ENCODE peak calls at places on chromosome 20, in nine cellular contexts. C is effector memory CD4-positive, alpha-beta T cell; D is CD4-positive, CD25-positive, alpha-beta regulatory T cell; G is hepatocyte; L is transverse colon; T is spleen; F is keratinocyte; W is cardiac muscle cell; B is breast epithelium. I is an unnamed sample.

GRCh38 chr20:36728986-36729385 is 16.9 kb downstream of the NDRG3 start:
- DNase-seq in C (no peak), D (no peak), G (peak), L (no peak), T (no peak), F (no peak), W (no peak), B (no peak), I (no peak)

GRCh38 chr20:13402171-13402760 is 181.2 kb downstream of the ISM1 start:
- DNase-seq in C (no peak), D (no peak), G (no peak), L (peak), T (no peak), F (no peak), W (no peak), B (no peak), I (no peak)

GRCh38 chr20:57564180-57564802 is 3.4 kb downstream of the PCK1 start:
- DNase-seq in C (no peak), D (no peak), G (no peak), L (peak), T (peak), F (no peak), W (no peak), B (no peak), I (no peak)

GRCh38 chr20:37567331-37567665 is 39.6 kb upstream of the BLCAP start:
- DNase-seq in C (no peak), D (no peak), G (no peak), L (no peak), T (no peak), F (no peak), W (peak), B (no peak), I (no peak)

GRCh38 chr20:57392512-57393271 is 1.5 kb downstream of the RBM38 start:
- DNase-seq in C (peak), D (peak), G (no peak), L (peak), T (peak), F (no peak), W (no peak), B (peak), I (peak)

GRCh38 chr20:431012-431904 is 23.2 kb downstream of the RBCK1 start:
- DNase-seq in C (no peak), D (peak), G (peak), L (peak), T (no peak), F (no peak), W (peak), B (peak), I (no peak)

GRCh38 chr20:19815553-19815991 is 57.5 kb downstream of the RIN2 start:
- DNase-seq in C (no peak), D (no peak), G (peak), L (no peak), T (no peak), F (peak), W (no peak), B (no peak), I (no peak)

GRCh38 chr20:32580970-32581838 is 3.9 kb downstream of the NOL4L start:
- DNase-seq in C (no peak), D (no peak), G (peak), L (no peak), T (peak), F (no peak), W (peak), B (no peak), I (no peak)

GRCh38 chr20:45779011-45779915 is 12.4 kb downstream of the WFDC3 start:
- DNase-seq in C (no peak), D (no peak), G (peak), L (peak), T (no peak), F (peak), W (no peak), B (peak), I (peak)

GRCh38 chr20:44698351-44698750 is 16.8 kb upstream of the CCN5 start:
- DNase-seq in C (no peak), D (no peak), G (no peak), L (no peak), T (no peak), F (no peak), W (no peak), B (no peak), I (no peak)

GRCh38 chr20:44733341-44734069 is 12.2 kb upstream of the KCNK15 start:
- DNase-seq in C (peak), D (peak), G (peak), L (peak), T (no peak), F (no peak), W (peak), B (peak), I (peak)

GRCh38 chr20:49148601-49149000 is 39.5 kb downstream of the STAU1 start:
- DNase-seq in C (no peak), D (no peak), G (no peak), L (no peak), T (no peak), F (no peak), W (peak), B (no peak), I (no peak)

GRCh38 chr20:62703853-62704228 is 4.8 kb upstream of the NTSR1 start:
- DNase-seq in C (no peak), D (no peak), G (no peak), L (no peak), T (no peak), F (no peak), W (no peak), B (no peak), I (no peak)

GRCh38 chr20:8398289-8399051 is 266.4 kb downstream of the PLCB1 start:
- DNase-seq in C (no peak), D (no peak), G (no peak), L (no peak), T (no peak), F (no peak), W (no peak), B (no peak), I (no peak)

GRCh38 chr20:48758206-48758820 is 69.5 kb downstream of the PREX1 start:
- DNase-seq in C (peak), D (no peak), G (no peak), L (peak), T (peak), F (no peak), W (no peak), B (no peak), I (no peak)

GRCh38 chr20:6863798-6864201 is 96.3 kb downstream of the BMP2 start:
- DNase-seq in C (no peak), D (no peak), G (no peak), L (no peak), T (no peak), F (no peak), W (no peak), B (no peak), I (no peak)

GRCh38 chr20:41169791-41170351 is 32.5 kb downstream of the PLCG1 start:
- DNase-seq in C (no peak), D (no peak), G (no peak), L (peak), T (peak), F (peak), W (no peak), B (no peak), I (peak)

GRCh38 chr20:57178582-57179112 is 87.8 kb downstream of the BMP7 start:
- DNase-seq in C (no peak), D (no peak), G (no peak), L (no peak), T (no peak), F (no peak), W (no peak), B (no peak), I (no peak)

GRCh38 chr20:40668449-40669228 is 20.4 kb downstream of the MAFB start:
- DNase-seq in C (no peak), D (no peak), G (peak), L (no peak), T (no peak), F (no peak), W (no peak), B (no peak), I (no peak)

DNA sequence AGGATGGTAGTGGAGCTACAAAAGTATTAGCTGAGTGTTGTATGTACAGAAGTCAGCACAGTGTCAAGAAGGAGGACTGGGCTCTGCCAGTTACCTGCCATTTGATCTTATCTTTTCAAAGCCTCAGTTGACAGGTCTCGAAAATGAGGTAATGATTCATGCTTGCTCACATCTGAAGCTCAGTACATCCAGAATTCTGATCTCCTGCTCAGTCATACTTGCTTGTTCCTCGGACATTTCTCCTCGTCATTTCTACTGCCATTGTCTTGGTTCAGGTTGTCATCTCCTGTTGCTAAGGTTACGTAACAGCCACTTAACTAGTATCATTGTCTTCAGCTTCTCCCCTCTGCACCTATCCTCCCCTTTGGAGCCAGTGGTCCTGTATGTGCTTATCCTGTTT is 89.5 kb downstream of the SLX4IP start:
- DNase-seq in C (no peak), D (no peak), G (no peak), L (no peak), T (no peak), F (peak), W (no peak), B (no peak), I (no peak)
- H3K27ac ChIP-seq in C (no peak), D (no peak), G (peak), L (peak), T (no peak), F (peak), W (no peak), B (peak), I (peak)

GRCh38 chr20:10656270-10656669 is 17.5 kb downstream of the JAG1 start:
- DNase-seq in C (no peak), D (no peak), G (no peak), L (peak), T (no peak), F (no peak), W (no peak), B (no peak), I (no peak)
- H3K27ac ChIP-seq in C (no peak), D (no peak), G (no peak), L (peak), T (no peak), F (peak), W (peak), B (no peak), I (no peak)

DNA sequence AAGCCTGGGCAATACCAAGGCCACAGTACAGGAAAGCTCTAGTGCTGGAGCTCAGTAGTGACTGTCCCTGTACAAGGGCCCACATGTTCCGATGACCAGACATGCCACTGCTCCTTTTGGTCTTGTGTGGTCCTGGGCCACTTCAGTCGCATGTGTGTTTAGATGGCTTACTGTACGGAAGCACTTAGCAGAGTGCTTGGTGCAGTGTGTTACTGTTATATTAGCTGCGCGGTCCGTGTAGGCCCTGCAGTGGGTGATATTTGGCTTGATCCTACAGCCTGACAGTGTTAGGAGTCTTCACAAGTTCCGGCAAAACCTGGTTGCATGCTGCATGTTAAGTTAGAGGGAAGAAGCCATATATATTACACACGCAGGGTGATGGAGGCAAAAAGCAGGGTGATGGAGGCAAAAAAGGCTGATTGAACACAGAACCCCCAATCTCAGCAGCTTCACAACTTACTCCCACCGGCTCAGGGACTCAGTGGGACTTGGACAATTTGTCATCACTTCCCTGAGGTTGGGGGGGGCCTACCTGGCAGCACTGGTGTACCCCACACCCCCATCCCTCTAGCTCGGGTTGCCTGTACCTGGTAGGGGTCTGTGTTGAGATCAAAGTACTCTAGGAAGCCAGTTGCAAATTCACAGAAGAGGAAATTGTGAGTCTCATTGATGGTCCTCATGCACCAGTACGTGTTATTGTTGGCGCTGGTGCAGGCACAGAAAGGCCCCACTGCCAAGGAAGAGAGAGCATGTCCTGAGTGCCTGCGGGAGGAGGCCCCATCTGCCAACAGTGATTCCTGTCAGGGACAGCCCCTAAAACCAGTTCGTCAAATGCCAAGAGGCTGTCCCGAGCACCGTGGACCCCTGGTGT is 122.6 kb downstream of the SULF2 start:
- DNase-seq in C (no peak), D (no peak), G (no peak), L (no peak), T (no peak), F (no peak), W (no peak), B (peak), I (no peak)
- H3K27ac ChIP-seq in C (no peak), D (no peak), G (no peak), L (no peak), T (no peak), F (no peak), W (no peak), B (no peak), I (no peak)

GRCh38 chr20:59823456-59823855 is 110.0 kb downstream of the SYCP2 start:
- DNase-seq in C (no peak), D (no peak), G (no peak), L (no peak), T (no peak), F (no peak), W (no peak), B (no peak), I (no peak)
- H3K27ac ChIP-seq in C (no peak), D (no peak), G (no peak), L (no peak), T (no peak), F (no peak), W (no peak), B (no peak), I (no peak)

DNA sequence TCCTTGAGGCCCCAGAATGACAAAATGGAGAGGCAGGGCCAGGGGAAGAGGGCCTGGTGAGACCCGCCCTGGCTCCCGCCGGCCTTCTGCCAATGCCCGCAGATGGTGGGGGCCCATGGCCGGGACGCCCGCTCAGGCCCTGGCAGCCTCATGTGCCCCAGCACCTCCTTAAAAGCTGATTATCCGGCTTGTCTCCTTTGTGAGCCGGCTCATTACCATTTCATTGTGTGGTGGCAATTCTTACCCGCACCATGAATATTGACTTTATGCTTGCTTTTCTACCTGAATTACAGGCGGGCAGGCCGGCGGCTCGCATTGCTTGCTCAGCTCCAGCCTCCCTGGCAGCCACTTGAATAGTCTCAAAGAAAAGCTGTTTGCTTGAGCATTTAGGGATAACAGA is 119.9 kb upstream of the JAG1 start:
- DNase-seq in C (no peak), D (no peak), G (no peak), L (no peak), T (no peak), F (no peak), W (no peak), B (no peak), I (no peak)
- H3K27ac ChIP-seq in C (no peak), D (no peak), G (no peak), L (no peak), T (no peak), F (no peak), W (no peak), B (no peak), I (no peak)

DNA sequence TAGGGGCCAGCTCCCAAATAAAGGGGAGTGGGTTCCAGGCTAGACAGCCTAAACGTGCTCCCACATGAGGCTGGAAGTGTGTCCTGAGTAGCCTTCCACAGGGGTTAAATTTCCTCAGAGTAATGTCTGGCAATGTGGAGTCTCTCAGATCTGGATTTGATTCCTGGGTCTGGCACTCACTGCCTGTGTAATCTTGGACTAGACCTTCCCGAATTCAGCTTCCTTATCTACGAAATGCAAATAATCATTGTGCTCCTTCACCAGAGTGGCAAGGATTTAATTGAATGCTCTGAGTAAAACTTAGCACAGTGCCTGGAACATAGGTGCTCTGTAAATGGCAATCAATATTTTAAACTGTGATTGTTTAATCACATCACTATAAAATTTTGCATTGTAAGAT is 114.4 kb downstream of the SLX4IP start:
- DNase-seq in C (no peak), D (no peak), G (no peak), L (no peak), T (no peak), F (no peak), W (no peak), B (no peak), I (no peak)
- H3K27ac ChIP-seq in C (no peak), D (no peak), G (no peak), L (no peak), T (no peak), F (no peak), W (no peak), B (no peak), I (no peak)

DNA sequence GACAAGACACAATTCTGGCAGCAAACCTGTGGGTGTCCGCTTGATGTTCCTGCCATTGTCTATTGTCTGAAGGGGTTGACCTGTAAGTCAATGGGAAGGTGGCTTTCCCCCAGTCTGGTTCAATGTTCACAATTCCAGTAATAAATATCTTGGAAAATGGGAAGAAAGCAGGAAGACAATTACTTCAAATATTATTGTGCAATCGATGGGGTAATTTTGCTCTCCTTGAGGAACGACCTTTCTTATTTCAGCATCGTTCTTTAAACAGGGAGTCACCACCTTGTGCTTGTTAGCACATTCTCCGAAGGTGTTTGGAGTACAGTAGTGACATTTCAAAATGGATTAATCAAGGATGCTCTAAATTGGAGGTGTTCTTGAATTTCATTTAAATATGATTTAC is 136.9 kb downstream of the BTBD3 start:
- DNase-seq in C (no peak), D (no peak), G (no peak), L (no peak), T (no peak), F (no peak), W (no peak), B (no peak), I (no peak)
- H3K27ac ChIP-seq in C (no peak), D (no peak), G (no peak), L (no peak), T (no peak), F (no peak), W (no peak), B (no peak), I (no peak)

DNA sequence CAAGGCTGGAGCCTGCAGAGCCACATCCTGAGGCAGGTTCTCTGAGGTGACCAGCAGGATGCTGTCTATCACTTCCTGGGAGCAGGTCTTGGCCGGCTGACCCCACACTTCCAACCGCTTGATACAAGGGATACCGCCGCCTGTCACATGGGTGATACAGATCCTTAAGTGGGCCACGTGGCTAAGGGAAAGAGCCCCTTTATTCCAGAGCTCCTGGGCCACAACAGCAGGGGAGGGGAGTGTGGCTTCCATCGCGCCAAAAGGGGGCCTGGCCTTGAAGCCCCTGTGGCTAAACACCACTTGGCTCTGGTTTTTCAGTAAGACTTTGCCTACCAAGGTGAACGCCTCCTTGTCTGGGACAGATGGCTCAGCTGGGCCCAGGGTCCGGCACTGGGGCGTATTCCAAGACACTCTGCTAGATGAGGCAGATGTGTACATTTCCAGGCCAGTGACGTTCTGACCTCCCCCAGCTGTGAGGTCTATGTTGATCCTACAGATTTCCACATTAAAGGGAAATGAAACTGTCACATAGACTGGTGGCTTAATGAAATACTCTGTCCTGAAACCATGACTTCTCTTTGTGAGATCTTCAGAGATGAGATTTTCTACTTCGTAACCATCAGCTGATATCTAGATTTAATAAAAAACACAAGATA is 37.6 kb upstream of the AVP start:
- DNase-seq in C (no peak), D (no peak), G (no peak), L (no peak), T (no peak), F (no peak), W (no peak), B (no peak), I (no peak)
- H3K27ac ChIP-seq in C (peak), D (peak), G (no peak), L (no peak), T (peak), F (no peak), W (no peak), B (no peak), I (no peak)

DNA sequence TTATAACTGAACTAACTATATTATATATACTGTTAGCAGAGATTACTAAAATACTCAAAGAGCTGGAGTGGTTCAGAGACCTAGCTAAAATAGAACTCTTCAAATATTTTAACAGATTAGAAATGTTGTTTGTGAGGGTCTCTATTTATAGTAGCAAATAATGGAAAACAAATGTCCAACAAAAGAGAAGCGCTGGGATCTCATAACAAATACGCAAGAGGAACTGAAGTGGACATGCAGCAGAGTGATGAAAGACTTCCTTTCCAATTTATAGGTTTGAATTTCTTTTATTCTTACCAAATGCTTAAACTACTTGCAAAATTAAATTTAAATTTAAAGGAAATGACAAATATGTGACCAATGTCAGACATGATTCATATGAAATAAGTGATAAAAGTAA is 49.9 kb downstream of the PIGU start:
- DNase-seq in C (no peak), D (no peak), G (no peak), L (no peak), T (no peak), F (no peak), W (peak), B (no peak), I (no peak)
- H3K27ac ChIP-seq in C (no peak), D (no peak), G (no peak), L (no peak), T (no peak), F (no peak), W (no peak), B (no peak), I (no peak)

I was measured in upper lobe of right lung.